ENCODE peak calls at places on chromosomes 13 and 19, in nine cellular contexts. F, X, B, Z, E, P, R, V and Y are unnamed samples.

GRCh38 chr19:11168568-11168967 is 13.0 kb upstream of the SPC24 start:
- DNase-seq in F (no peak), X (no peak), B (no peak), Z (no peak), E (no peak), P (no peak), R (no peak), V (no peak), Y (no peak)

GRCh38 chr19:14809272-14810057 is 25.5 kb downstream of the OR7A5 start:
- DNase-seq in F (peak; percentile 46), X (no peak), B (no peak), Z (no peak), E (no peak), P (no peak), R (no peak), V (no peak), Y (no peak)

GRCh38 chr19:5957132-5957531 is 20.8 kb downstream of the RANBP3 start:
- DNase-seq in F (peak; percentile 75), X (no peak), B (no peak), Z (no peak), E (no peak), P (no peak), R (no peak), V (no peak), Y (no peak)

GRCh38 chr13:25528266-25528665 is 156.5 kb downstream of the ATP8A2 start:
- DNase-seq in F (no peak), X (no peak), B (no peak), Z (no peak), E (no peak), P (no peak), R (no peak), V (no peak), Y (no peak)

GRCh38 chr13:33678906-33679657 is 138.9 kb upstream of the RFC3 start:
- DNase-seq in F (peak; percentile 53), X (no peak), B (peak; percentile 60), Z (peak; percentile 83), E (peak; percentile 16), P (peak; percentile 21), R (peak; percentile 59), V (no peak), Y (peak; percentile 6)

GRCh38 chr13:114106991-114107685 is 25.3 kb downstream of the RASA3 start:
- DNase-seq in F (peak; percentile 0), X (no peak), B (no peak), Z (no peak), E (no peak), P (peak; percentile 20), R (peak; percentile 41), V (peak; percentile 43), Y (no peak)

GRCh38 chr13:30153871-30154426 is 153.4 kb downstream of the KATNAL1 start:
- DNase-seq in F (peak; percentile 25), X (no peak), B (no peak), Z (no peak), E (no peak), P (no peak), R (peak; percentile 37), V (peak; percentile 83), Y (no peak)

GRCh38 chr13:34412817-34413365 is 529.2 kb upstream of the NBEA start:
- DNase-seq in F (no peak), X (no peak), B (no peak), Z (no peak), E (no peak), P (no peak), R (no peak), V (no peak), Y (no peak)

GRCh38 chr13:21318891-21319532 is 140.1 kb downstream of the ZDHHC20 start:
- DNase-seq in F (no peak), X (no peak), B (no peak), Z (no peak), E (no peak), P (no peak), R (no peak), V (no peak), Y (no peak)

DNA sequence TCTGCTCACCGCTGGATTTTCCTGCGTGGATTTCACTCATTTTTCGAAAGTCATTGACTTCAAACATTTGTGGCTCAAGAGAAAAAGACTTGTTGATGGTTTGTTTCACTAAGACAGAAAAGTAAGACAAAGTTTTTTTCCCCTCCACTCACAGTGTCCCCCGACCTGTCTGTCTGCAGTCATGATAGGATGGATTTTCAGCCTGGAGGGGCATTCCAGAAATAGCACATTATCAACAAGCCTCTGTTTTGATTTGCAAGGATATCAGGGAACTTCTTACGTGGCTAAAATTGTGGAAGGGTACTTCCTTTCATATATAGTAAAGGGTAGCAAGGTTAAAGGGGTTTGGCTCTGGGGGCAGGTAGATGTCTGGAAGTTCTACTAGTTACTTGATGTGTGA is 11.8 kb downstream of the SOX21 start:
- DNase-seq in F (no peak), X (no peak), B (no peak), Z (no peak), E (no peak), P (no peak), R (no peak), V (no peak), Y (no peak)
- TF ChIP-seq CTCF in F (no peak), X (no peak), B (no peak), Z (no peak), E (no peak), P (no peak), R (no peak), V (no peak), Y (no peak)

GRCh38 chr19:46890423-46891170 is 29.8 kb downstream of the ARHGAP35 start:
- DNase-seq in F (no peak), X (no peak), B (no peak), Z (no peak), E (no peak), P (no peak), R (peak; percentile 55), V (no peak), Y (no peak)
- H3K4me1 ChIP-seq in F (no peaks in the 10 kb centered on the region), X (peaks cover 7% of the 10 kb centered on the region), B (peaks cover 3% of the 10 kb centered on the region), Z (peaks cover 37% of the 10 kb centered on the region), E (no peaks in the 10 kb centered on the region), P (peaks cover 33% of the 10 kb centered on the region), R (no peaks in the 10 kb centered on the region), V (no peaks in the 10 kb centered on the region), Y (peaks cover 8% of the 10 kb centered on the region)

GRCh38 chr19:54299515-54299914 is 13.5 kb downstream of the LILRA5 start:
- DNase-seq in F (no peak), X (no peak), B (no peak), Z (no peak), E (no peak), P (no peak), R (no peak), V (no peak), Y (no peak)
- H3K27me3 ChIP-seq in F (no peaks in the 10 kb centered on the region), X (no peaks in the 10 kb centered on the region), B (no peaks in the 10 kb centered on the region), Z (peaks cover 5% of the 10 kb centered on the region), E (no peaks in the 10 kb centered on the region), P (peaks cover 1% of the 10 kb centered on the region), R (no peaks in the 10 kb centered on the region), V (peaks cover 7% of the 10 kb centered on the region), Y (no peaks in the 10 kb centered on the region)

GRCh38 chr19:51111606-51112005 is 3.4 kb upstream of the CTU1 start:
- DNase-seq in F (no peak), X (no peak), B (no peak), Z (no peak), E (no peak), P (no peak), R (no peak), V (peak; percentile 74), Y (no peak)
- TF ChIP-seq CTCF in F (no peak), X (no peak), B (no peak), Z (no peak), E (no peak), P (no peak), R (no peak), V (peak; percentile 74), Y (no peak)